ENCODE peak calls at places on chromosome 5, in eight cellular contexts. R is Peyer's patch, N is mucosa of descending colon, G is fibroblast of lung, X is left ventricle myocardium inferior, A is thoracic aorta, L is gastrocnemius medialis, J is right atrium auricular region. M is an unnamed sample.

GRCh38 chr5:180790020-180790419 is 12.6 kb downstream of the MGAT1 start:
- DNase-seq in R (no peak), N (no peak), G (no peak), X (no peak), A (no peak), L (no peak), J (no peak), M (no peak)

GRCh38 chr5:146399446-146399845 is 47.7 kb upstream of the TCERG1 start:
- DNase-seq in R (no peak), N (no peak), G (no peak), X (no peak), A (no peak), L (no peak), J (no peak), M (no peak)

GRCh38 chr5:121885630-121886029 is 33.9 kb downstream of the FTMT start:
- DNase-seq in R (no peak), N (peak; percentile 4), G (no peak), X (no peak), A (no peak), L (no peak), J (no peak), M (peak; percentile 19)

GRCh38 chr5:123089572-123089970 is 530 bp downstream of the PRDM6 start:
- DNase-seq in R (no peak), N (no peak), G (peak; percentile 53), X (peak; percentile 21), A (no peak), L (no peak), J (no peak), M (no peak)

GRCh38 chr5:32942225-32942989 is 231.3 kb downstream of the NPR3 start:
- DNase-seq in R (no peak), N (peak; percentile 80), G (peak; percentile 34), X (no peak), A (no peak), L (no peak), J (no peak), M (peak; percentile 35)

GRCh38 chr5:178329331-178329730 is 96.7 kb upstream of the PHYKPL start:
- DNase-seq in R (no peak), N (no peak), G (no peak), X (no peak), A (no peak), L (no peak), J (no peak), M (no peak)

GRCh38 chr5:106489004-106489403 is 1181.7 kb downstream of the EFNA5 start:
- DNase-seq in R (no peak), N (no peak), G (no peak), X (no peak), A (no peak), L (no peak), J (no peak), M (no peak)

GRCh38 chr5:42756630-42757601 is at the start of gene CCDC152:
- DNase-seq in R (no peak), N (no peak), G (peak; percentile 50), X (no peak), A (no peak), L (peak; percentile 12), J (no peak), M (no peak)

GRCh38 chr5:16886793-16887345 is 49.2 kb downstream of the MYO10 start:
- DNase-seq in R (no peak), N (no peak), G (no peak), X (no peak), A (no peak), L (no peak), J (no peak), M (no peak)

GRCh38 chr5:16889203-16889971 is 46.7 kb downstream of the MYO10 start:
- DNase-seq in R (no peak), N (no peak), G (peak; percentile 77), X (no peak), A (no peak), L (no peak), J (no peak), M (peak; percentile 67)

GRCh38 chr5:16891043-16891442 is 45.0 kb downstream of the MYO10 start:
- DNase-seq in R (no peak), N (peak; percentile 39), G (no peak), X (no peak), A (no peak), L (no peak), J (no peak), M (no peak)

GRCh38 chr5:16888694-16889124 is 47.4 kb downstream of the MYO10 start:
- DNase-seq in R (no peak), N (no peak), G (peak; percentile 61), X (no peak), A (no peak), L (no peak), J (no peak), M (no peak)

GRCh38 chr5:16889972-16890519 is 46.0 kb downstream of the MYO10 start:
- DNase-seq in R (no peak), N (no peak), G (peak; percentile 70), X (no peak), A (no peak), L (no peak), J (no peak), M (no peak)
- H3K4me3 ChIP-seq in R (no peak overlapping the region), N (no peak overlapping the region), G (no peak overlapping the region), X (no peak overlapping the region), A (no peak overlapping the region), L (no peak overlapping the region), J (no peak overlapping the region), M (no peak overlapping the region)

GRCh38 chr5:141570655-141571054 is 48.1 kb downstream of the DIAPH1 start:
- DNase-seq in R (no peak), N (no peak), G (no peak), X (no peak), A (no peak), L (no peak), J (no peak), M (no peak)
- H3K4me1 ChIP-seq in R (no peaks in the 10 kb centered on the region), N (no peaks in the 10 kb centered on the region), G (peaks cover 4% of the 10 kb centered on the region), X (no peaks in the 10 kb centered on the region), A (peaks cover 7% of the 10 kb centered on the region), L (peaks cover 5% of the 10 kb centered on the region), J (no peaks in the 10 kb centered on the region), M (no peaks in the 10 kb centered on the region)

GRCh38 chr5:69364414-69364813 is 4.9 kb downstream of the AK6 start:
- DNase-seq in R (no peak), N (no peak), G (peak; percentile 13), X (no peak), A (no peak), L (no peak), J (no peak), M (no peak)
- TF ChIP-seq CTCF in R (no peak), N (no peak), G (no peak), X (peak; percentile 45), A (peak; percentile 24), L (no peak), J (peak; percentile 42), M (peak; percentile 43)

GRCh38 chr5:72109051-72109411 is 1.8 kb downstream of the MAP1B start:
- DNase-seq in R (no peak), N (no peak), G (no peak), X (no peak), A (no peak), L (no peak), J (no peak), M (no peak)

GRCh38 chr5:72107874-72108199 is 562 bp downstream of the MAP1B start:
- DNase-seq in R (no peak), N (peak; percentile 4), G (no peak), X (no peak), A (no peak), L (no peak), J (no peak), M (peak; percentile 18)

GRCh38 chr5:72108200-72109050 is 1.1 kb downstream of the MAP1B start:
- DNase-seq in R (no peak), N (peak; percentile 37), G (peak; percentile 79), X (peak; percentile 87), A (peak; percentile 53), L (peak; percentile 64), J (peak; percentile 72), M (peak; percentile 46)

GRCh38 chr5:72109625-72110024 is 2.4 kb downstream of the MAP1B start:
- DNase-seq in R (no peak), N (no peak), G (no peak), X (no peak), A (no peak), L (no peak), J (no peak), M (no peak)

DNA sequence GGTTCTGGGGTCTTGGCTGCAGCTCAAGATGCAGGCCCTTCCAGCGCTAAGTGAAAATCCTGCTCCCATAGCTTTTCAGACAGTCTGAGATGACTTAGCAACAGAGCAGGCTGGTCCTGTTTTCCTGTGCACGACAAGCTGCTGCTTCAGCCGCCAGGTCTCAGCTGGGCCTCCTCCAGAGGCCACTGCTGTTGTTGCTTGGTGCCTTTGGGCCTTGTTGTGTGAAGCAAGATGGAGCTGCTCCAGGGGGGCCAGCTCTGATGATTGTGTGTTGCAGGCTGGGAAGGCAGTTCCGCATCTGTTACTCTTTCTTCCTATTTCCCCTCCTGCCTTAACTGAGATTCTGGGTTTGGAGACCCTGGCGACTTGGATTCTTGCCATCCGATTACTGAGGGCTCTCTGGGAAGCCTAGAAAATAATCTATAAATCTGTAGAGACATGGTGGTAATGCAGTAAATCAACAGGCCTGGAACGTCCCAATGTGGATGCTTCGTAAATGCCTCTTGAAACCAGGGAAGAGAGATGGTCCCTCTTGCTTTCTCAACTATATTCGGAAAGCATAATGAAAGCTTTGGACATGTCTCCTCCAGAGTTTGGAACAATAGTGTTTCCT is 3.2 kb downstream of the MAP1B start:
- DNase-seq in R (no peak), N (no peak), G (no peak), X (no peak), A (no peak), L (peak; percentile 24), J (no peak), M (no peak)
- H3K4me3 ChIP-seq in R (no peak overlapping the region), N (no peak overlapping the region), G (no peak overlapping the region), X (peak overlapping the region; percentile 92), A (peak overlapping the region; percentile 77), L (peak overlapping the region; percentile 27), J (peak overlapping the region; percentile 91), M (no peak overlapping the region)

GRCh38 chr5:147442134-147442726 is 67.6 kb downstream of the DPYSL3 start:
- DNase-seq in R (no peak), N (no peak), G (peak; percentile 46), X (no peak), A (no peak), L (no peak), J (no peak), M (no peak)

GRCh38 chr5:147441191-147441695 is 68.6 kb downstream of the DPYSL3 start:
- DNase-seq in R (no peak), N (no peak), G (no peak), X (no peak), A (no peak), L (no peak), J (no peak), M (no peak)

GRCh38 chr5:147436596-147436995 is 73.3 kb downstream of the DPYSL3 start:
- DNase-seq in R (no peak), N (no peak), G (no peak), X (no peak), A (no peak), L (no peak), J (no peak), M (no peak)

GRCh38 chr5:147437161-147437596 is 72.7 kb downstream of the DPYSL3 start:
- DNase-seq in R (no peak), N (no peak), G (no peak), X (no peak), A (no peak), L (no peak), J (no peak), M (no peak)

DNA sequence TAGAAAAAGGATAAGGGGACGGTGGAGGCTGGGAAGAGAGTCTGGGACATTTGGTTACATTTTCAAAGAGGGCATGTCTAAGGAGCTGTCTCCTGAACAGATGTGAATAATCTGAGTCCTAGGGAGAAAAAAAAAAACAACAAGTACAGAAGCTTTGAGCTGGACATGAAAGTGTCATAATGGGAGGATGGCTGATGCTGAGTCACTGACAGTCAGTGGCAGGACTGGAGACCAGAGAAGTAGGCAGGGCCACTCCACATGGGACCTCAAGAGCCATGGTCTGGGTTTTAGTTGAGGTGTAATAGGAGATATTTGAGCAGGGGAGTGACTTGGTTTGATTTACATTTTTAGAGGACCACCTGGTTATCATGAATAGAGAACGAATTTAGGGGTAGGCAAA is 70.6 kb downstream of the DPYSL3 start:
- DNase-seq in R (no peak), N (no peak), G (no peak), X (no peak), A (no peak), L (no peak), J (no peak), M (no peak)
- H3K4me1 ChIP-seq in R (no peaks in the 10 kb centered on the region), N (peaks cover under 1% of the 10 kb centered on the region), G (no peaks in the 10 kb centered on the region), X (peaks cover 26% of the 10 kb centered on the region), A (peaks cover 75% of the 10 kb centered on the region), L (peaks cover 24% of the 10 kb centered on the region), J (no peaks in the 10 kb centered on the region), M (peaks cover 18% of the 10 kb centered on the region)

M was measured in Caco-2.